ENCODE peak calls at places on chromosomes 3 and 15, in five cellular contexts. One of them, this sample, is unnamed. For H3K36me3, the result is how much of the 10 kb centered on the place peaks cover.

GRCh38 chr15:58521293-58521991 is 89.7 kb downstream of the LIPC start:
- DNase-seq in GM06990: no peak
- DNase-seq in pancreas: no peak
- DNase-seq in CD4-positive, CD25-positive, alpha-beta regulatory T cell: no peak
- DNase-seq in mammary epithelial cell: peak
- DNase-seq in this sample: peak

GRCh38 chr3:53109822-53110771 is 20.1 kb downstream of the RFT1 start:
- DNase-seq in GM06990: no peak
- DNase-seq in pancreas: no peak
- DNase-seq in CD4-positive, CD25-positive, alpha-beta regulatory T cell: peak
- DNase-seq in mammary epithelial cell: no peak
- DNase-seq in this sample: no peak

GRCh38 chr15:84575493-84575892 is 25.3 kb upstream of the ZSCAN2 start:
- DNase-seq in GM06990: no peak
- DNase-seq in pancreas: no peak
- DNase-seq in CD4-positive, CD25-positive, alpha-beta regulatory T cell: no peak
- DNase-seq in mammary epithelial cell: no peak
- DNase-seq in this sample: no peak

GRCh38 chr3:140187028-140187427 is 252.0 kb downstream of the CLSTN2 start:
- DNase-seq in GM06990: no peak
- DNase-seq in pancreas: no peak
- DNase-seq in CD4-positive, CD25-positive, alpha-beta regulatory T cell: no peak
- DNase-seq in mammary epithelial cell: no peak
- DNase-seq in this sample: no peak

GRCh38 chr3:42690766-42691680 is 5.7 kb downstream of the KLHL40 start:
- DNase-seq in GM06990: no peak
- DNase-seq in pancreas: no peak
- DNase-seq in CD4-positive, CD25-positive, alpha-beta regulatory T cell: no peak
- DNase-seq in mammary epithelial cell: no peak
- DNase-seq in this sample: no peak

GRCh38 chr3:36969540-36970432 is 23.1 kb downstream of the EPM2AIP1 start:
- DNase-seq in GM06990: peak
- DNase-seq in pancreas: no peak
- DNase-seq in CD4-positive, CD25-positive, alpha-beta regulatory T cell: peak
- DNase-seq in mammary epithelial cell: peak
- DNase-seq in this sample: peak

GRCh38 chr3:120855665-120856437 is 52.2 kb upstream of the STXBP5L start:
- DNase-seq in GM06990: no peak
- DNase-seq in pancreas: no peak
- DNase-seq in CD4-positive, CD25-positive, alpha-beta regulatory T cell: no peak
- DNase-seq in mammary epithelial cell: peak
- DNase-seq in this sample: peak

GRCh38 chr15:58870451-58870850 is 63.0 kb downstream of the SLTM start:
- DNase-seq in GM06990: no peak
- DNase-seq in pancreas: no peak
- DNase-seq in CD4-positive, CD25-positive, alpha-beta regulatory T cell: no peak
- DNase-seq in mammary epithelial cell: no peak
- DNase-seq in this sample: no peak

GRCh38 chr3:32258869-32259268 is 20.4 kb downstream of the CMTM8 start:
- DNase-seq in GM06990: no peak
- DNase-seq in pancreas: no peak
- DNase-seq in CD4-positive, CD25-positive, alpha-beta regulatory T cell: no peak
- DNase-seq in mammary epithelial cell: no peak
- DNase-seq in this sample: no peak

GRCh38 chr3:135000465-135000864 is 205.4 kb downstream of the EPHB1 start:
- DNase-seq in GM06990: no peak
- DNase-seq in pancreas: no peak
- DNase-seq in CD4-positive, CD25-positive, alpha-beta regulatory T cell: no peak
- DNase-seq in mammary epithelial cell: no peak
- DNase-seq in this sample: no peak

GRCh38 chr3:37890522-37890921 is 28.8 kb downstream of the CTDSPL start:
- DNase-seq in GM06990: no peak
- DNase-seq in pancreas: no peak
- DNase-seq in CD4-positive, CD25-positive, alpha-beta regulatory T cell: no peak
- DNase-seq in mammary epithelial cell: no peak
- DNase-seq in this sample: no peak

GRCh38 chr3:4812509-4812908 is 166.7 kb upstream of the BHLHE40 start:
- DNase-seq in GM06990: no peak
- DNase-seq in pancreas: no peak
- DNase-seq in CD4-positive, CD25-positive, alpha-beta regulatory T cell: no peak
- DNase-seq in mammary epithelial cell: no peak
- DNase-seq in this sample: no peak

GRCh38 chr3:32076566-32076965 is 29.9 kb upstream of the GPD1L start:
- DNase-seq in GM06990: no peak
- DNase-seq in pancreas: no peak
- DNase-seq in CD4-positive, CD25-positive, alpha-beta regulatory T cell: no peak
- DNase-seq in mammary epithelial cell: no peak
- DNase-seq in this sample: peak

GRCh38 chr15:62900071-62900812 is 142.3 kb upstream of the TPM1 start:
- DNase-seq in GM06990: no peak
- DNase-seq in pancreas: no peak
- DNase-seq in CD4-positive, CD25-positive, alpha-beta regulatory T cell: no peak
- DNase-seq in mammary epithelial cell: peak
- DNase-seq in this sample: no peak

GRCh38 chr15:93173369-93173768 is 84.4 kb upstream of the RGMA start:
- DNase-seq in GM06990: no peak
- DNase-seq in pancreas: no peak
- DNase-seq in CD4-positive, CD25-positive, alpha-beta regulatory T cell: no peak
- DNase-seq in mammary epithelial cell: peak
- DNase-seq in this sample: peak

GRCh38 chr3:151347432-151347831 is 18.1 kb upstream of the P2RY13 start:
- DNase-seq in GM06990: no peak
- DNase-seq in pancreas: no peak
- DNase-seq in CD4-positive, CD25-positive, alpha-beta regulatory T cell: no peak
- DNase-seq in mammary epithelial cell: no peak
- DNase-seq in this sample: no peak

GRCh38 chr3:49533786-49534519 is 20.3 kb upstream of the BSN start:
- DNase-seq in GM06990: no peak
- DNase-seq in pancreas: no peak
- DNase-seq in CD4-positive, CD25-positive, alpha-beta regulatory T cell: no peak
- DNase-seq in mammary epithelial cell: no peak
- DNase-seq in this sample: no peak

GRCh38 chr3:16719426-16719825 is 114.2 kb upstream of the DAZL start:
- DNase-seq in GM06990: no peak
- DNase-seq in pancreas: no peak
- DNase-seq in CD4-positive, CD25-positive, alpha-beta regulatory T cell: no peak
- DNase-seq in mammary epithelial cell: no peak
- DNase-seq in this sample: no peak

GRCh38 chr3:97388774-97389173 is 375.8 kb upstream of the ARL6 start:
- DNase-seq in GM06990: no peak
- DNase-seq in pancreas: no peak
- DNase-seq in CD4-positive, CD25-positive, alpha-beta regulatory T cell: no peak
- DNase-seq in mammary epithelial cell: no peak
- DNase-seq in this sample: no peak

DNA sequence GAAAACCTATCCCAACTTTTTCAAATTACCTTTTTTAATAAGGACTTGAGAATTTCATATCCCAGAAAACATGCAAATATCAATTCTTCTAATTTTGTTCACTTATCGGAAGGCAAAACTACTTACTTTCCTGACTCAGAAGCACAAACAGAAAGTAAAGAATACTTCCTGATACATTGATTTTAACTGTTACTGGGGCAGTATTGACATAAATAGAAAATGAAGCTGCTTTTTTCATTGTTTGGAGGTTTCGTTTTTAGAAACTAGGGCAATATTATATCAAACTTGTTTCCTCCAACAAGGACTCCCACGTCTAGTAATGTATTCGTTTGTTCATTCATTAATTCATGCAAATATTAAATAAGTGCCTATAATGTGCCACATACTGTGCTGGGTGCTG is 19.1 kb downstream of the PAQR9 start:
- DNase-seq in GM06990: no peak
- DNase-seq in pancreas: no peak
- DNase-seq in CD4-positive, CD25-positive, alpha-beta regulatory T cell: peak
- DNase-seq in mammary epithelial cell: no peak
- DNase-seq in this sample: no peak
- H3K4me3 ChIP-seq in GM06990: peak
- H3K4me3 ChIP-seq in pancreas: no peak
- H3K4me3 ChIP-seq in CD4-positive, CD25-positive, alpha-beta regulatory T cell: peak
- H3K4me3 ChIP-seq in mammary epithelial cell: no peak
- H3K4me3 ChIP-seq in this sample: no peak

DNA sequence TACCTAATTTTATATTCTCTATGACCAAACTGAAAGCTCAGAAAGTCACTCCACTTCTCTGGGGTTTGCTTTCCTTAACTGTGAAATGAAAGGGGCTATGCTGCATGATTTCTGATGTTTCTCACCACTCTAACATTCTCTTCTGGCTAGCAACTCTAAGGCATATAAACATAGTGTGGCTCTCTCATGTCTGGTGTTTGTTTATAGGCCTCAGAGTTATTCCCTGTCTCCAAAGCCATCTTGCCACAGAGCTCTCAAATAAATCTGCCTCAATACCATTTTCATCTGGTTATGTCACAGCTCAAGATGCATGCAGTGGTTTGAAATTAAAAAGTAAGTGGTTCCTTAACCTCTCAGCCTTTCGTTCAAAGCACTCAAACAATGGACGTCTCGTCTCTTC is 16.2 kb downstream of the TOMM70 start:
- DNase-seq in GM06990: no peak
- DNase-seq in pancreas: no peak
- DNase-seq in CD4-positive, CD25-positive, alpha-beta regulatory T cell: no peak
- DNase-seq in mammary epithelial cell: no peak
- DNase-seq in this sample: no peak
- H3K36me3 ChIP-seq in GM06990: under half
- H3K36me3 ChIP-seq in pancreas: under half
- H3K36me3 ChIP-seq in CD4-positive, CD25-positive, alpha-beta regulatory T cell: half or more
- H3K36me3 ChIP-seq in mammary epithelial cell: under half
- H3K36me3 ChIP-seq in this sample: under half

DNA sequence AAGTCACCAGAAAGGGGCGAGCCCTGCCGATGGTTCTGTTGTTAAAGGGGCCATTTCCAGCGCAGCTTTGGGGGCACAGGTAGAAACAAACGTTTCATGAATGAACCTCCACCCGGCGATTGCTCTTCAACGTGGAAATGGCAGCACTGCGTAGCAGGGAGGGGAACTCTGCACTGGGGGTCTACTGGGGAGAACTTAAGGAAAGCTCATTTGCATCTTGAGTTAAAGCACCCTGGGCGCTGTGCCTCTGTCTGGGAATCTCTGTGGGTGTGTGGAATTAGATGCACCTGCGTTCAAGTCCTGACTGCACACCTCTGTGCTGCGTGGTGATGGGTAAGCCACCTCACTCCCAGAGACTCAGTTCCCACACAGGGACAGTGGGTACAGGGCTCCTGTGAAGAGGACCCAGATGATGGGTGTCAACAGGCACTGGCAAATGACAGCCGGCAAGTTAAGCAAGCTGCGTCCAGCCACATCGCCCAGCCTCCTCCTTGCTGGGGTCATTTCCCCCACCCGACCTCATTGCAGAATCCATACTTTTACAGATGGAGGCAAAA is 68.8 kb downstream of the ASB7 start:
- DNase-seq in GM06990: no peak
- DNase-seq in pancreas: no peak
- DNase-seq in CD4-positive, CD25-positive, alpha-beta regulatory T cell: no peak
- DNase-seq in mammary epithelial cell: no peak
- DNase-seq in this sample: no peak
- H3K4me3 ChIP-seq in GM06990: no peak
- H3K4me3 ChIP-seq in pancreas: no peak
- H3K4me3 ChIP-seq in CD4-positive, CD25-positive, alpha-beta regulatory T cell: no peak
- H3K4me3 ChIP-seq in mammary epithelial cell: no peak
- H3K4me3 ChIP-seq in this sample: no peak

GRCh38 chr3:9290556-9290955 is 41.1 kb upstream of the SRGAP3 start:
- DNase-seq in GM06990: no peak
- DNase-seq in pancreas: no peak
- DNase-seq in CD4-positive, CD25-positive, alpha-beta regulatory T cell: no peak
- DNase-seq in mammary epithelial cell: no peak
- DNase-seq in this sample: no peak

GRCh38 chr3:9296241-9296640 is 46.8 kb upstream of the SRGAP3 start:
- DNase-seq in GM06990: no peak
- DNase-seq in pancreas: no peak
- DNase-seq in CD4-positive, CD25-positive, alpha-beta regulatory T cell: no peak
- DNase-seq in mammary epithelial cell: no peak
- DNase-seq in this sample: no peak

GRCh38 chr3:9295007-9295406 is 45.6 kb upstream of the SRGAP3 start:
- DNase-seq in GM06990: no peak
- DNase-seq in pancreas: no peak
- DNase-seq in CD4-positive, CD25-positive, alpha-beta regulatory T cell: no peak
- DNase-seq in mammary epithelial cell: no peak
- DNase-seq in this sample: no peak

GRCh38 chr3:9293066-9293465 is 43.6 kb upstream of the SRGAP3 start:
- DNase-seq in GM06990: no peak
- DNase-seq in pancreas: no peak
- DNase-seq in CD4-positive, CD25-positive, alpha-beta regulatory T cell: no peak
- DNase-seq in mammary epithelial cell: peak
- DNase-seq in this sample: no peak

DNA sequence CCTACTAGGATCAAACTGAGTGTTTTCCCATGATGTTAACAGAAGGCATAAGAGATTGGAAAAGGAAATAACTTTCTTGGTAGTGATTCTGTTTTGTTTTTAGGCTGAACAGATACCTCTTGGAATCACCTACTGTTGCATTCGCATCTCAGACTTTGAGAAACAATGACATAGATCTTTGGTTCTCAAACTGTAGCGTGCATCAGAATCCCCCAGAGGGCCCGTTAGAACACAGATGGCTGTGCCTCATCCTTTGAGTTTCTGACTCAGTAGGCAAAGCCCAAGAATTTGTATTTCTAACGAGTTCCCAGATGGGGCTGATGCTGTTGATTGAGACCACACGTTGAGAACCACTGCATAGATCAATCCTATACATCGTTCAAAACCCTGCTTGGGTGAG is 42.5 kb upstream of the SRGAP3 start:
- DNase-seq in GM06990: no peak
- DNase-seq in pancreas: no peak
- DNase-seq in CD4-positive, CD25-positive, alpha-beta regulatory T cell: no peak
- DNase-seq in mammary epithelial cell: no peak
- DNase-seq in this sample: no peak
- H3K36me3 ChIP-seq in GM06990: under half
- H3K36me3 ChIP-seq in pancreas: under half
- H3K36me3 ChIP-seq in CD4-positive, CD25-positive, alpha-beta regulatory T cell: under half
- H3K36me3 ChIP-seq in mammary epithelial cell: under half
- H3K36me3 ChIP-seq in this sample: under half

GRCh38 chr15:101206173-101206572 is 45.7 kb downstream of the CHSY1 start:
- DNase-seq in GM06990: no peak
- DNase-seq in pancreas: no peak
- DNase-seq in CD4-positive, CD25-positive, alpha-beta regulatory T cell: peak
- DNase-seq in mammary epithelial cell: no peak
- DNase-seq in this sample: peak
- H3K4me3 ChIP-seq in GM06990: no peak
- H3K4me3 ChIP-seq in pancreas: no peak
- H3K4me3 ChIP-seq in CD4-positive, CD25-positive, alpha-beta regulatory T cell: peak
- H3K4me3 ChIP-seq in mammary epithelial cell: no peak
- H3K4me3 ChIP-seq in this sample: no peak

GRCh38 chr3:57637391-57637790 is 40.2 kb upstream of the ARF4 start:
- DNase-seq in GM06990: no peak
- DNase-seq in pancreas: no peak
- DNase-seq in CD4-positive, CD25-positive, alpha-beta regulatory T cell: no peak
- DNase-seq in mammary epithelial cell: no peak
- DNase-seq in this sample: no peak
- H3K36me3 ChIP-seq in GM06990: under half
- H3K36me3 ChIP-seq in pancreas: under half
- H3K36me3 ChIP-seq in CD4-positive, CD25-positive, alpha-beta regulatory T cell: half or more
- H3K36me3 ChIP-seq in mammary epithelial cell: under half
- H3K36me3 ChIP-seq in this sample: under half

This sample was measured in astrocyte.